ENCODE peak calls at places on chromosome 5, in seven cellular contexts. K is coronary artery; W is uterus; Y is astrocyte of the spinal cord; R is suprapubic skin; U is fibroblast of pulmonary artery; S is CD8-positive, alpha-beta T cell. O is an unnamed sample.

GRCh38 chr5:41863871-41864486 is 6.2 kb downstream of the OXCT1 start:
- DNase-seq in U (peak), S (no peak), K (no peak), R (no peak), W (no peak), Y (peak), O (no peak)

GRCh38 chr5:82107277-82107676 is 135.5 kb downstream of the ATG10 start:
- DNase-seq in W (no peak), R (no peak), Y (peak), K (no peak), U (peak), S (no peak), O (no peak)

GRCh38 chr5:86909461-86909881 is 291.7 kb downstream of the COX7C start:
- DNase-seq in R (no peak), U (peak), S (no peak), K (no peak), W (no peak), Y (peak), O (no peak)

GRCh38 chr5:169856571-169856970 is 123.7 kb downstream of the INSYN2B start:
- DNase-seq in U (peak), W (no peak), Y (peak), S (no peak), R (no peak), K (no peak), O (no peak)

GRCh38 chr5:95731571-95732554 is 727 bp downstream of the RHOBTB3 start:
- DNase-seq in U (peak), S (no peak), Y (peak), W (peak), R (peak), K (peak), O (no peak)

GRCh38 chr5:38662088-38662487 is 105.6 kb upstream of the LIFR start:
- DNase-seq in K (no peak), W (no peak), Y (no peak), S (no peak), U (no peak), R (no peak), O (no peak)

GRCh38 chr5:125011014-125011413 is 264.6 kb upstream of the ZNF608 start:
- DNase-seq in S (no peak), R (no peak), W (no peak), Y (no peak), U (no peak), K (no peak), O (no peak)

GRCh38 chr5:1140188-1140817 is 28.4 kb upstream of the SLC12A7 start:
- DNase-seq in K (no peak), Y (no peak), R (no peak), W (peak), S (peak), U (peak), O (no peak)

GRCh38 chr5:88889165-88890069 is 6.4 kb upstream of the MEF2C start:
- DNase-seq in Y (peak), S (no peak), U (peak), K (peak), R (peak), W (peak), O (no peak)

GRCh38 chr5:178507151-178507932 is 82.9 kb downstream of the COL23A1 start:
- DNase-seq in Y (no peak), K (no peak), U (no peak), R (no peak), S (no peak), W (no peak), O (no peak)

GRCh38 chr5:135598691-135599395 is 20.1 kb upstream of the CXCL14 start:
- DNase-seq in R (no peak), U (no peak), W (no peak), S (no peak), K (peak), Y (no peak), O (peak)

GRCh38 chr5:58648846-58649245 is 66.0 kb downstream of the RAB3C start:
- DNase-seq in R (no peak), Y (no peak), S (no peak), K (no peak), U (no peak), W (no peak), O (no peak)

GRCh38 chr5:71013575-71013974 is 11.6 kb downstream of the NAIP start:
- DNase-seq in U (no peak), R (no peak), W (no peak), K (no peak), S (no peak), Y (no peak), O (peak)

GRCh38 chr5:68898961-68899471 is 194.8 kb upstream of the SLC30A5 start:
- DNase-seq in R (no peak), U (peak), Y (peak), W (no peak), K (no peak), S (no peak), O (no peak)

GRCh38 chr5:140341591-140341990 is 4.8 kb downstream of the HBEGF start:
- DNase-seq in Y (no peak), S (no peak), R (no peak), W (peak), K (peak), U (no peak), O (no peak)

GRCh38 chr5:177984565-177985166 is 11.4 kb downstream of the PROP1 start:
- DNase-seq in S (no peak), W (no peak), U (no peak), R (no peak), Y (no peak), K (no peak), O (peak)

GRCh38 chr5:94503677-94504076 is 114.7 kb downstream of the KIAA0825 start:
- DNase-seq in K (no peak), R (no peak), Y (no peak), W (no peak), S (no peak), U (no peak), O (no peak)

GRCh38 chr5:172493906-172494305 is 39.6 kb upstream of the SH3PXD2B start:
- DNase-seq in U (no peak), W (no peak), K (peak), Y (no peak), R (peak), S (no peak), O (peak)

GRCh38 chr5:107813559-107813958 is 142.8 kb upstream of the EFNA5 start:
- DNase-seq in U (no peak), W (no peak), Y (no peak), S (no peak), K (no peak), R (no peak), O (no peak)

GRCh38 chr5:130287438-130287837 is 383.2 kb downstream of the CHSY3 start:
- DNase-seq in S (no peak), Y (no peak), K (no peak), R (no peak), U (no peak), W (no peak), O (no peak)

GRCh38 chr5:104628906-104629305 is 1066.3 kb upstream of the NUDT12 start:
- DNase-seq in W (no peak), K (no peak), Y (no peak), S (no peak), U (peak), R (no peak), O (no peak)

GRCh38 chr5:57834829-57835554 is 352.4 kb upstream of the ACTBL2 start:
- DNase-seq in R (no peak), K (no peak), W (no peak), U (peak), S (no peak), Y (peak), O (no peak)

GRCh38 chr5:147310059-147310704 is 75.4 kb downstream of the STK32A start:
- DNase-seq in K (peak), W (peak), U (peak), S (no peak), R (no peak), Y (peak), O (no peak)

GRCh38 chr5:1445313-1445894 is at the start of gene SLC6A3:
- DNase-seq in W (no peak), Y (no peak), S (no peak), U (peak), R (peak), K (no peak), O (no peak)

GRCh38 chr5:96997265-96997859 is 61.5 kb downstream of the LNPEP start:
- DNase-seq in S (no peak), K (no peak), U (peak), R (no peak), W (no peak), Y (peak), O (no peak)

GRCh38 chr5:36870399-36871040 is 6.0 kb upstream of the NIPBL start:
- DNase-seq in W (no peak), S (no peak), R (no peak), U (peak), K (no peak), Y (peak), O (no peak)

DNA sequence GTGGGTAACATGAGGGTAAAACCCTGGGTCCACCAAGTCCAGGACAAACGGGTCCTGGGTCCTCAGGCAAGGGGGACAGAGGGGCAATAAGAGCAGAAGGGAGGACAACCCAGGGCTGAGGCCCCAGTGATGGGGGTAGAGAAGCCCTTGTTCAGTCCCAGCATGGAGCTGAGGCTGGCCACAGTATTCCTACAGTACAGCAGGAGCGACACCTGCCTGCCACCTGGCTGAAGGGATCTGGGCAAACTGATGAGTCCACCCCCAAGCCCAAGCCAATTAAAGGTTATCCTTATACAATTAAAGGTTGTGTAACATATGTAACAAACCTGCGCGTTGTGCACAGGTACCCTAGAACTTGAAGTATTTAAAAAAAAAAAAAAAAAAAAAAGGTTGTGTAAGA is 97.7 kb upstream of the LRRTM2 start:
- DNase-seq in W (no peak), S (no peak), Y (no peak), U (no peak), R (no peak), K (no peak), O (no peak)
- TF ChIP-seq CTCF in W (no peak), S (no peak), Y (no peak), U (no peak), R (no peak), K (no peak), O (no peak)

GRCh38 chr5:137582218-137582617 is 83.1 kb upstream of the SPOCK1 start:
- DNase-seq in U (no peak), Y (no peak), K (no peak), R (no peak), W (no peak), S (no peak), O (no peak)

GRCh38 chr5:137583129-137583528 is 84.0 kb upstream of the SPOCK1 start:
- DNase-seq in S (no peak), U (no peak), K (no peak), W (no peak), R (no peak), Y (no peak), O (no peak)

GRCh38 chr5:137575847-137576246 is 76.7 kb upstream of the SPOCK1 start:
- DNase-seq in S (no peak), Y (peak), U (peak), K (no peak), R (no peak), W (no peak), O (peak)

GRCh38 chr5:137575211-137575610 is 76.1 kb upstream of the SPOCK1 start:
- DNase-seq in U (no peak), S (no peak), R (no peak), Y (no peak), W (no peak), K (no peak), O (no peak)

DNA sequence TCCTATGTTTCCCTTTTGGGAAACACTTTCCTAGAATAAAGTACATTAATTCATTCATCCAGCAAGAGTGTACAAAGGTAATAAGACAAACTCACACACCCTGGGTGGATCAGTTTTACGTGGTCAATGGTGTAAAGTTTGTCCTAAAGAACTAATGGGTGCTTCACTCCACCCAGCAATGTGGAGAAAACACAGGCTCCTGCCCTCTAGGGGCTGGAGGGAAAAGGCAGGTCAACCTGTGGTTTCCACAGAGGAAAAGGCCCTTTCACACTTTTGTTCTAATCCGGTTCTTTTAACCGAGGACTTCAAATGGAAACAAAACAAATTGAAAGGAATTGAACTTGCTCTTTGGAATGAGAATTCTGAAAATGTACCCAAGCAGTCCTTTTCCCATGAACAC is 80.9 kb upstream of the SPOCK1 start:
- DNase-seq in S (no peak), U (no peak), W (no peak), R (no peak), Y (no peak), K (no peak), O (no peak)
- TF ChIP-seq CTCF in S (no peak), U (peak), W (no peak), R (no peak), Y (peak), K (no peak), O (no peak)

DNA sequence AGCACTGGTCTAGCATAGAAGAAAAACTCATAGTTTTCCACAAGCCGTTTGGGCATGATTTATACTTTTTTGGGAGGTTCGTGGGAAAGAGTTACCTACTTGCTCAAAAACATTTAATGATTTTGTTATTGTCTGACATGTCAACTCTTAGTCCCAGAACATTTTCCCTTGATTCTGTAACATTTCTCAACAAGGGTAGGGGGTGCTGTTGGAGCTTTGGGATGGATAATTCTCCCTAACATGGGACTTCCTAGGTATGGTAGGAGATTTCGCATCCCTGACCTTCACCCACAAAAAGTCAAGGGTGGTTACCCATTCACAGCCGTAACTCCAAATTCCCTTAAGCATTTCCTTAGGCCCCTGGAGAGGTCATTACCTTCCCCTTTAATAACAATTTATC is 378.0 kb downstream of the YTHDC2 start:
- DNase-seq in S (no peak), W (no peak), U (no peak), Y (no peak), K (no peak), R (no peak), O (no peak)
- TF ChIP-seq CTCF in S (no peak), W (no peak), U (no peak), Y (no peak), K (no peak), R (no peak), O (no peak)

GRCh38 chr5:123371575-123372179 is 51.5 kb downstream of the CEP120 start:
- DNase-seq in K (no peak), Y (no peak), U (peak), S (no peak), R (no peak), W (peak), O (no peak)

GRCh38 chr5:123365163-123365562 is 58.0 kb downstream of the CEP120 start:
- DNase-seq in S (no peak), W (no peak), R (no peak), U (peak), K (no peak), Y (no peak), O (no peak)

GRCh38 chr5:123369371-123369968 is 53.7 kb downstream of the CEP120 start:
- DNase-seq in S (no peak), U (no peak), Y (no peak), W (no peak), K (no peak), R (no peak), O (no peak)

GRCh38 chr5:123364443-123364842 is 58.8 kb downstream of the CEP120 start:
- DNase-seq in U (no peak), Y (no peak), R (no peak), K (no peak), W (no peak), S (no peak), O (no peak)

GRCh38 chr5:123367739-123368138 is 55.5 kb downstream of the CEP120 start:
- DNase-seq in W (no peak), R (no peak), Y (peak), K (no peak), U (peak), S (no peak), O (no peak)
- TF ChIP-seq CTCF in W (peak), R (no peak), Y (peak), K (no peak), U (peak), S (peak), O (peak)

GRCh38 chr5:131877873-131878272 is 67.6 kb downstream of the MEIKIN start:
- DNase-seq in Y (no peak), K (no peak), R (no peak), S (no peak), U (no peak), W (no peak), O (no peak)
- TF ChIP-seq CTCF in Y (no peak), K (no peak), R (no peak), S (no peak), U (no peak), W (no peak), O (no peak)

DNA sequence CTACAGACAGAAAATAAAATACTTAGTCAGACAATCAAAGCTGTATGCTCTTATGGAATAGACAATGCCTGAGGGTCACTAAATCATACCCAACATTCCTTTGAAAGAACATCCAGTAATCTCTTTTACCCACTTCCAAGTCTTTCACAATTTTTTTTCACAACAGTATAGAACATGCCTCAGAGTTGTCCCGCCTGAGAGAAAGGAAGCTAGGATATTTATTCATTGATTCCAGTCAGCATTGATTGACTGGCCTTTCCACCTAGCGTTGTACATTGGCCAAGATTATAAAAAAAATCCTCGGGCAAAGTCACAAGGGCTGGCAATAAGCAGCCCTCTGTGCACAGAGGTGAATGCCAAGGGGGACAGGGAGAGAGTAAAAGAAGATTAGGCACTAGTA is 318.1 kb upstream of the PIK3R1 start:
- DNase-seq in K (no peak), Y (no peak), S (no peak), W (no peak), R (no peak), U (no peak), O (no peak)
- TF ChIP-seq CTCF in K (no peak), Y (no peak), S (no peak), W (no peak), R (no peak), U (no peak), O (no peak)

DNA sequence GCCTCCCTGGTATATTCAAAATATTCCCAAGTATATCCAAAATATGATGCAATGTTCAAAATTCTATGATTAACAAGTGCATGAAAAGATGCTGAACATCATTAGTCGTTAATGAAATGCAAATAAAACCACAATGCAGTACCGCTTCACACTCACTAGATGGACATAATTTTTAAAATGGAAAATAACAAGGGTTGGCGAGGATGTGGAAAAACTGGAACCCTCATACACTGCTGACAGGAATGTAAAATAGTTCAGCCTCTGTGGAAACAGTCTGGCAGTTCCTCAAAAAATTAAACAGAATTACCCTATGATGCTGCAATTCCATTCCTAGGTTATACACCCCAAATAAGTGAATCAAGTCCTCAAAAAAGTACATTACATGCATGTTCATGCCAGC is 36.1 kb upstream of the MYOT start:
- DNase-seq in Y (no peak), S (no peak), R (no peak), K (no peak), W (no peak), U (no peak), O (no peak)
- TF ChIP-seq CTCF in Y (no peak), S (no peak), R (no peak), K (no peak), W (no peak), U (peak), O (peak)